ENCODE peak calls at places on chromosomes 16 and 17, in five cellular contexts. V is GM12865, N is HCT116, Q is choroid plexus epithelial cell, R is tibial nerve. M is an unnamed sample.

GRCh38 chr17:27241346-27241946 is 52.5 kb upstream of the WSB1 start:
- DNase-seq in R (no peak), Q (peak), N (peak), V (peak), M (peak)

GRCh38 chr16:21301168-21301894 is 23.2 kb upstream of the CRYM start:
- DNase-seq in Q (peak), R (peak), N (peak), V (peak), M (peak)

GRCh38 chr16:88531346-88531745 is 38.9 kb upstream of the ZC3H18 start:
- DNase-seq in R (no peak), V (no peak), Q (no peak), N (no peak), M (no peak)

GRCh38 chr16:4982056-4982867 is 24.1 kb downstream of the SEC14L5 start:
- DNase-seq in R (no peak), N (no peak), V (no peak), Q (no peak), M (no peak)

GRCh38 chr17:42188749-42189650 is 3.7 kb upstream of the HCRT start:
- DNase-seq in V (no peak), Q (no peak), N (no peak), R (no peak), M (no peak)

GRCh38 chr17:32807577-32807976 is 69.3 kb downstream of the MYO1D start:
- DNase-seq in R (no peak), V (peak), N (no peak), Q (no peak), M (no peak)

GRCh38 chr17:4881761-4882555 is 17.4 kb upstream of the C17orf107 start:
- DNase-seq in V (peak), R (no peak), N (no peak), Q (peak), M (peak)

GRCh38 chr17:2388705-2389099 is 12.2 kb downstream of the MNT start:
- DNase-seq in V (no peak), R (no peak), Q (no peak), N (no peak), M (no peak)

GRCh38 chr17:62062313-62062712 is 2.8 kb downstream of the MED13 start:
- DNase-seq in V (no peak), Q (peak), R (no peak), N (no peak), M (no peak)

GRCh38 chr16:49019081-49019633 is 262.5 kb downstream of the CBLN1 start:
- DNase-seq in Q (no peak), V (no peak), R (no peak), N (no peak), M (no peak)

GRCh38 chr17:45241315-45242011 is 19.8 kb downstream of the FMNL1 start:
- DNase-seq in N (no peak), Q (no peak), V (no peak), R (no peak), M (no peak)

GRCh38 chr16:4081577-4082021 is 34.6 kb downstream of the ADCY9 start:
- DNase-seq in V (no peak), N (no peak), R (no peak), Q (no peak), M (no peak)

GRCh38 chr16:86298166-86299131 is 211.9 kb upstream of the FOXF1 start:
- DNase-seq in N (no peak), Q (peak), V (no peak), R (no peak), M (no peak)

GRCh38 chr17:77374170-77374936 is 233.6 kb downstream of the SEC14L1 start:
- DNase-seq in N (no peak), V (no peak), Q (peak), R (peak), M (peak)

GRCh38 chr17:4449736-4450135 is 16.0 kb downstream of the SPNS3 start:
- DNase-seq in R (no peak), V (no peak), N (no peak), Q (no peak), M (no peak)

GRCh38 chr16:2224183-2224486 is 744 bp downstream of the E4F1 start:
- DNase-seq in N (no peak), R (no peak), Q (peak), V (peak), M (no peak)

GRCh38 chr17:72618018-72618509 is 474.4 kb downstream of the SLC39A11 start:
- DNase-seq in R (no peak), N (peak), Q (no peak), V (peak), M (no peak)

GRCh38 chr16:57387598-57388354 is 15.5 kb downstream of the CX3CL1 start:
- DNase-seq in N (no peak), V (peak), R (no peak), Q (no peak), M (no peak)

GRCh38 chr17:35537569-35538209 is at the start of gene SLFN12L:
- DNase-seq in Q (no peak), V (peak), R (no peak), N (no peak), M (peak)

GRCh38 chr17:7573324-7574080 is 5.9 kb upstream of the CD68 start:
- DNase-seq in N (no peak), V (peak), R (peak), Q (peak), M (peak)

GRCh38 chr17:30532871-30533270 is 55.7 kb downstream of the GOSR1 start:
- DNase-seq in R (no peak), N (no peak), Q (no peak), V (no peak), M (no peak)
- TF ChIP-seq CTCF in R (no peak), N (no peak), Q (no peak), V (no peak), M (no peak)

GRCh38 chr17:29617125-29617480 is 5.6 kb downstream of the CORO6 start:
- DNase-seq in R (no peak), N (peak), Q (peak), V (peak), M (peak)
- TF ChIP-seq CTCF in R (peak), N (peak), Q (peak), V (peak), M (peak)

GRCh38 chr17:28714281-28714680 is 2.6 kb upstream of the PROCA1 start:
- DNase-seq in Q (no peak), V (no peak), N (no peak), R (no peak), M (no peak)
- TF ChIP-seq CTCF in Q (no peak), V (no peak), N (no peak), R (no peak), M (no peak)

GRCh38 chr16:53752566-53752965 is 48.6 kb downstream of the FTO start:
- DNase-seq in Q (no peak), R (no peak), V (no peak), N (no peak), M (no peak)
- TF ChIP-seq CTCF in Q (no peak), R (no peak), V (no peak), N (no peak), M (no peak)

DNA sequence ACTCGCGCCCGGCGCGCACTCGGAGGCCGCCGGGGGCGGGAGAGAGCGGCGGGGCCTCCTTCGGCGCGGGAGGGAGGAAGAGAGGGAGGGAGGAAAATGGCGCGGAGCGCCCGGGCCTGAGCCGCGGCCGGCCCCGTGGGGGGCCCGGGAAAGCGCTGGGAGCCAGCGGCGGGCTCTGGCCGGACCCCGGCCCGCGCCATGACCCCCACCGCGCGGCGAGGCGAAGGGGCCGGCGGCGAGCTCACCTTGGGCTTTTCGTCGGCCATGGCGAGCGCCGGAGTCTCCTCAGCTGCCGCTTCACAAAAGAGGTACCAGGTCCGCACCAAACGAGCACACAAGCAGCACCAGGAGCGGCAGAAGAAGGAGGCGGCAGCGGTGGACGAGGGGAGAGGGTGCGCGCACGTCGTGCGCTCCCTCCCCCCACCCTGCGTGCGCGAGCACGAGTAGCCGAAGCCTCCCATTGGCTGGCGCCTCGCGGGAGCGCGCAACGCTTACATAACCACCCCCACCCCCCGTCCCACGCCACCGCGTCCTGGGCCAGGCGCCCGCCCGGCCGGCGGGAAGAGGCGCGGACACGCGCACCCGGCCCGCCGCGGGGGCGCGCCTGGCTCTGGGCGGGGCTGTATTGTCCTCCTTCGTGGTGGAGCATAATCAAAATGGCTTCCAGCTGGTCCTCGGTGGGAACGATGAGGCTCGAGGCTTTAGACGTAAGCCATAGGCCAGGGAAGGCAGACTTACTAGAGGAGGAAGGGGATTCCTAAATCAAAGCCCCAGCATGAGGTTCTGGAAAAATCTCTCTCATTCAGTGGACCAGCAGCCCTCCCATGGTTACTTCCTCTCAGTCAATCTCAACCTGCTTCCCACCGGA is at the start of gene SUMO2:
- DNase-seq in R (peak), V (peak), Q (peak), N (peak), M (peak)
- TF ChIP-seq CTCF in R (no peak), V (peak), Q (peak), N (no peak), M (no peak)

GRCh38 chr16:72241930-72242329 is 70.0 kb upstream of the PMFBP1 start:
- DNase-seq in V (peak), R (no peak), N (peak), Q (peak), M (no peak)

GRCh38 chr16:72242757-72243156 is 70.8 kb upstream of the PMFBP1 start:
- DNase-seq in R (no peak), V (no peak), Q (no peak), N (no peak), M (no peak)

GRCh38 chr16:72246423-72246822 is 74.5 kb upstream of the PMFBP1 start:
- DNase-seq in Q (no peak), V (peak), N (no peak), R (no peak), M (peak)

GRCh38 chr16:72247821-72248253 is 75.9 kb upstream of the PMFBP1 start:
- DNase-seq in N (no peak), R (no peak), V (no peak), Q (peak), M (no peak)

GRCh38 chr16:72244853-72245252 is 72.9 kb upstream of the PMFBP1 start:
- DNase-seq in N (no peak), R (no peak), V (no peak), Q (peak), M (no peak)
- TF ChIP-seq CTCF in N (no peak), R (no peak), V (no peak), Q (peak), M (no peak)

GRCh38 chr17:82924812-82925211 is 85.0 kb upstream of the ZNF750 start:
- DNase-seq in V (no peak), Q (peak), N (peak), R (no peak), M (no peak)
- TF ChIP-seq CTCF in V (no peak), Q (peak), N (peak), R (no peak), M (no peak)

GRCh38 chr16:68117884-68118283 is 32.7 kb downstream of the NFATC3 start:
- DNase-seq in N (no peak), R (no peak), V (peak), Q (no peak), M (no peak)

GRCh38 chr16:68113765-68114240 is 28.6 kb downstream of the NFATC3 start:
- DNase-seq in Q (no peak), N (no peak), R (no peak), V (no peak), M (no peak)

GRCh38 chr16:68115851-68116250 is 30.7 kb downstream of the NFATC3 start:
- DNase-seq in R (no peak), N (no peak), V (no peak), Q (no peak), M (no peak)

GRCh38 chr16:68113059-68113757 is 28.0 kb downstream of the NFATC3 start:
- DNase-seq in V (no peak), Q (no peak), N (no peak), R (no peak), M (no peak)

GRCh38 chr16:68116256-68116853 is 31.2 kb downstream of the NFATC3 start:
- DNase-seq in N (no peak), R (no peak), V (peak), Q (peak), M (peak)
- TF ChIP-seq CTCF in N (peak), R (peak), V (peak), Q (peak), M (no peak)

M was measured in GM10248.